ENCODE peak calls at places on chromosomes 3 and 15, in seven cellular contexts. One of them, this sample, is unnamed.

GRCh38 chr3:4906107-4906621 is 73.1 kb upstream of the BHLHE40 start:
- DNase-seq in H1: no peak
- DNase-seq in HCT116: no peak
- DNase-seq in K562: peak
- DNase-seq in GM12878: no peak
- DNase-seq in HepG2: no peak
- DNase-seq in SK-N-SH: peak
- DNase-seq in this sample: no peak

GRCh38 chr3:108972482-108972881 is 18.8 kb upstream of the GUCA1C start:
- DNase-seq in H1: no peak
- DNase-seq in HCT116: no peak
- DNase-seq in K562: no peak
- DNase-seq in GM12878: no peak
- DNase-seq in HepG2: no peak
- DNase-seq in SK-N-SH: no peak
- DNase-seq in this sample: no peak

GRCh38 chr3:47440131-47440530 is 35.6 kb downstream of the SCAP start:
- DNase-seq in H1: no peak
- DNase-seq in HCT116: no peak
- DNase-seq in K562: peak
- DNase-seq in GM12878: no peak
- DNase-seq in HepG2: peak
- DNase-seq in SK-N-SH: no peak
- DNase-seq in this sample: no peak

GRCh38 chr15:31326729-31327673 is at the start of gene KLF13:
- DNase-seq in H1: no peak
- DNase-seq in HCT116: no peak
- DNase-seq in K562: peak
- DNase-seq in GM12878: no peak
- DNase-seq in HepG2: no peak
- DNase-seq in SK-N-SH: peak
- DNase-seq in this sample: no peak

GRCh38 chr3:908839-909238 is 184.0 kb upstream of the CNTN6 start:
- DNase-seq in H1: no peak
- DNase-seq in HCT116: no peak
- DNase-seq in K562: no peak
- DNase-seq in GM12878: no peak
- DNase-seq in HepG2: no peak
- DNase-seq in SK-N-SH: peak
- DNase-seq in this sample: no peak

GRCh38 chr3:32102289-32102688 is 4.1 kb upstream of the GPD1L start:
- DNase-seq in H1: no peak
- DNase-seq in HCT116: no peak
- DNase-seq in K562: no peak
- DNase-seq in GM12878: no peak
- DNase-seq in HepG2: no peak
- DNase-seq in SK-N-SH: no peak
- DNase-seq in this sample: no peak

GRCh38 chr3:168622795-168623194 is 527.1 kb upstream of the GOLIM4 start:
- DNase-seq in H1: no peak
- DNase-seq in HCT116: no peak
- DNase-seq in K562: no peak
- DNase-seq in GM12878: no peak
- DNase-seq in HepG2: no peak
- DNase-seq in SK-N-SH: no peak
- DNase-seq in this sample: no peak

GRCh38 chr3:72798552-72799195 is 49.6 kb downstream of the SHQ1 start:
- DNase-seq in H1: no peak
- DNase-seq in HCT116: no peak
- DNase-seq in K562: no peak
- DNase-seq in GM12878: no peak
- DNase-seq in HepG2: no peak
- DNase-seq in SK-N-SH: peak
- DNase-seq in this sample: no peak

GRCh38 chr3:66270726-66271125 is 49.9 kb downstream of the SLC25A26 start:
- DNase-seq in H1: no peak
- DNase-seq in HCT116: no peak
- DNase-seq in K562: no peak
- DNase-seq in GM12878: no peak
- DNase-seq in HepG2: no peak
- DNase-seq in SK-N-SH: no peak
- DNase-seq in this sample: no peak

GRCh38 chr3:81443948-81444347 is 317.5 kb downstream of the GBE1 start:
- DNase-seq in H1: no peak
- DNase-seq in HCT116: no peak
- DNase-seq in K562: no peak
- DNase-seq in GM12878: no peak
- DNase-seq in HepG2: no peak
- DNase-seq in SK-N-SH: no peak
- DNase-seq in this sample: no peak

GRCh38 chr15:99169769-99170311 is 65.0 kb downstream of the SYNM start:
- DNase-seq in H1: no peak
- DNase-seq in HCT116: no peak
- DNase-seq in K562: no peak
- DNase-seq in GM12878: no peak
- DNase-seq in HepG2: no peak
- DNase-seq in SK-N-SH: no peak
- DNase-seq in this sample: no peak

GRCh38 chr3:48001991-48002390 is 14.2 kb downstream of the MAP4 start:
- DNase-seq in H1: no peak
- DNase-seq in HCT116: no peak
- DNase-seq in K562: no peak
- DNase-seq in GM12878: no peak
- DNase-seq in HepG2: no peak
- DNase-seq in SK-N-SH: no peak
- DNase-seq in this sample: no peak

GRCh38 chr3:132417695-132418520 is 606 bp downstream of the DNAJC13 start:
- DNase-seq in H1: no peak
- DNase-seq in HCT116: no peak
- DNase-seq in K562: peak
- DNase-seq in GM12878: peak
- DNase-seq in HepG2: peak
- DNase-seq in SK-N-SH: peak
- DNase-seq in this sample: no peak

GRCh38 chr15:58179741-58180381 is 41.7 kb downstream of the AQP9 start:
- DNase-seq in H1: no peak
- DNase-seq in HCT116: no peak
- DNase-seq in K562: peak
- DNase-seq in GM12878: no peak
- DNase-seq in HepG2: no peak
- DNase-seq in SK-N-SH: no peak
- DNase-seq in this sample: no peak

GRCh38 chr3:153734777-153735551 is 386.2 kb upstream of the ARHGEF26 start:
- DNase-seq in H1: no peak
- DNase-seq in HCT116: no peak
- DNase-seq in K562: no peak
- DNase-seq in GM12878: no peak
- DNase-seq in HepG2: peak
- DNase-seq in SK-N-SH: no peak
- DNase-seq in this sample: no peak

GRCh38 chr3:43638594-43639447 is 17.0 kb upstream of the ANO10 start:
- DNase-seq in H1: no peak
- DNase-seq in HCT116: peak
- DNase-seq in K562: peak
- DNase-seq in GM12878: no peak
- DNase-seq in HepG2: no peak
- DNase-seq in SK-N-SH: no peak
- DNase-seq in this sample: no peak

GRCh38 chr3:194572131-194572789 is 61.0 kb downstream of the TMEM44 start:
- DNase-seq in H1: no peak
- DNase-seq in HCT116: no peak
- DNase-seq in K562: peak
- DNase-seq in GM12878: no peak
- DNase-seq in HepG2: peak
- DNase-seq in SK-N-SH: no peak
- DNase-seq in this sample: no peak

GRCh38 chr3:137172703-137173102 is 214.9 kb downstream of the IL20RB start:
- DNase-seq in H1: no peak
- DNase-seq in HCT116: no peak
- DNase-seq in K562: no peak
- DNase-seq in GM12878: no peak
- DNase-seq in HepG2: no peak
- DNase-seq in SK-N-SH: no peak
- DNase-seq in this sample: no peak

GRCh38 chr3:119497824-119498187 is 541 bp upstream of the TIMMDC1 start:
- DNase-seq in H1: no peak
- DNase-seq in HCT116: no peak
- DNase-seq in K562: peak
- DNase-seq in GM12878: no peak
- DNase-seq in HepG2: peak
- DNase-seq in SK-N-SH: no peak
- DNase-seq in this sample: peak

GRCh38 chr3:139234491-139234890 is 109.3 kb upstream of the MRPS22 start:
- DNase-seq in H1: no peak
- DNase-seq in HCT116: no peak
- DNase-seq in K562: no peak
- DNase-seq in GM12878: no peak
- DNase-seq in HepG2: no peak
- DNase-seq in SK-N-SH: no peak
- DNase-seq in this sample: no peak

GRCh38 chr15:40435331-40436089 is 5.2 kb upstream of the BAHD1 start:
- DNase-seq in H1: no peak
- DNase-seq in HCT116: no peak
- DNase-seq in K562: no peak
- DNase-seq in GM12878: no peak
- DNase-seq in HepG2: no peak
- DNase-seq in SK-N-SH: no peak
- DNase-seq in this sample: no peak

DNA sequence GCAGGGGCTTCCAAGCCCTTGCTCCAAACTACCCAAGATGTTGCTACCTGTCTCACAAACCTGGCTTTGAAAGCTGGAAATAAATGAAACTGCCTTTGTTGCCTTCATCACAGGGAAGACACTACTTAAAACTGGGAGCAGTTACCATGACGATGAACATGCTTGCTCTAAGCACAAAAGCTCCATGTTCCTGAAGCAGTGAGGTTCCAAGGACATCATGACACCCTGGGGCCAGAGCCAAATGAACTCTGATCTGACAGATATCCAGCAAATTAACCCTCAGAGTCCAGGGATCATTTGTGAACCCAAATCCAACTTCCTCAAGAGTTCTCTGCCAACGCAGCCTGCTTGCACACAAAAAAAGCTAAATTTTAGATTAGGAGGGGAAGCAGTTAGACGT is 10.7 kb downstream of the TRAIP start:
- DNase-seq in H1: no peak
- DNase-seq in HCT116: no peak
- DNase-seq in K562: no peak
- DNase-seq in GM12878: no peak
- DNase-seq in HepG2: peak
- DNase-seq in SK-N-SH: no peak
- DNase-seq in this sample: no peak
- TF ChIP-seq SIN3A in H1: no peak
- TF ChIP-seq SIN3A in HCT116: no peak
- TF ChIP-seq SIN3A in K562: no peak
- TF ChIP-seq SIN3A in GM12878: no peak
- TF ChIP-seq SIN3A in HepG2: no peak
- TF ChIP-seq SIN3A in SK-N-SH: no peak
- TF ChIP-seq SIN3A in this sample: no peak

DNA sequence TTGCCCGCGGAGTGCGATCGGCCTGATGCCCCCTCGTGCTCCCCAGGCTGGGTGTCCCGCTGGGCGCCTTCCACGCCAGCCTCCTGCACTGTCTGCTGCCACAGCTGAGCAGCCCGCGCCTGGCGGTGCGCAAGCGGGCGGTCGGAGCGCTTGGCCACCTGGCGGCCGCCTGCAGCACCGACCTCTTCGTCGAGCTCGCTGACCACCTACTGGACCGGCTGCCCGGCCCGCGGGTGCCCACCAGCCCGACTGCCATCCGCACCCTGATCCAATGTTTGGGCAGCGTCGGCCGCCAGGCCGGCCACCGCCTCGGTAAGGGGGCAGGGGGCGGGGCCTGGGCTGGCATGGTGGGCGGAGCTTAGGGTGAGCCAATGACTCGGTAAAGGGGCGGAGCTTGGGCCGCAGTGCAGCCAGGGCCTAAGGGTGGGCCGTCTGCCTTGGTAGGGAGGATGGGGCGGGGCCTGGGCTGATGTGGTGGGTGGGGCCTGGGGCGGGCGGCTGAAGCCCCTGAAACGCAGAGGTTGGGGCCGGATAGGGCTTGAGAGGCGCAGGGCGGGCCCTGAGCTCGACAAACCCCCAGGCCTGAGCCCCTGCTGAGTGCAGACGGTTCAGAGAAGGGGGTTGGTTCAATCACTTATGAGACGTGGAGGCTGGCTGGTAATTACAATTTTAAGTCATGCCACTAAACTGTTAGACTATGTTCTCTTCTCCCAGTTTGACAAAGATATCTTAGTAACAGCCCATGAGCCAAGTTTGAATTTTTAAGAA is 13.7 kb downstream of the CAND2 start:
- DNase-seq in H1: peak
- DNase-seq in HCT116: peak
- DNase-seq in K562: peak
- DNase-seq in GM12878: peak
- DNase-seq in HepG2: peak
- DNase-seq in SK-N-SH: peak
- DNase-seq in this sample: no peak
- H3K27ac ChIP-seq in H1: no peak
- H3K27ac ChIP-seq in HCT116: peak
- H3K27ac ChIP-seq in K562: peak
- H3K27ac ChIP-seq in GM12878: no peak
- H3K27ac ChIP-seq in HepG2: no peak
- H3K27ac ChIP-seq in SK-N-SH: peak
- H3K27ac ChIP-seq in this sample: peak

GRCh38 chr3:13081603-13082360 is 8.6 kb upstream of the IQSEC1 start:
- DNase-seq in H1: no peak
- DNase-seq in HCT116: no peak
- DNase-seq in K562: peak
- DNase-seq in GM12878: no peak
- DNase-seq in HepG2: no peak
- DNase-seq in SK-N-SH: no peak
- DNase-seq in this sample: no peak
- TF ChIP-seq SIN3A in H1: no peak
- TF ChIP-seq SIN3A in HCT116: no peak
- TF ChIP-seq SIN3A in K562: no peak
- TF ChIP-seq SIN3A in GM12878: no peak
- TF ChIP-seq SIN3A in HepG2: no peak
- TF ChIP-seq SIN3A in SK-N-SH: no peak
- TF ChIP-seq SIN3A in this sample: no peak

GRCh38 chr3:161406594-161407555 is 35.6 kb upstream of the SPTSSB start:
- DNase-seq in H1: no peak
- DNase-seq in HCT116: no peak
- DNase-seq in K562: no peak
- DNase-seq in GM12878: no peak
- DNase-seq in HepG2: no peak
- DNase-seq in SK-N-SH: no peak
- DNase-seq in this sample: no peak

GRCh38 chr3:161413127-161413854 is 42.0 kb upstream of the SPTSSB start:
- DNase-seq in H1: no peak
- DNase-seq in HCT116: no peak
- DNase-seq in K562: no peak
- DNase-seq in GM12878: no peak
- DNase-seq in HepG2: no peak
- DNase-seq in SK-N-SH: no peak
- DNase-seq in this sample: no peak

GRCh38 chr3:161409069-161409468 is 37.8 kb upstream of the SPTSSB start:
- DNase-seq in H1: no peak
- DNase-seq in HCT116: peak
- DNase-seq in K562: peak
- DNase-seq in GM12878: no peak
- DNase-seq in HepG2: peak
- DNase-seq in SK-N-SH: peak
- DNase-seq in this sample: no peak

GRCh38 chr3:161412117-161412516 is 40.8 kb upstream of the SPTSSB start:
- DNase-seq in H1: no peak
- DNase-seq in HCT116: no peak
- DNase-seq in K562: no peak
- DNase-seq in GM12878: no peak
- DNase-seq in HepG2: peak
- DNase-seq in SK-N-SH: no peak
- DNase-seq in this sample: no peak

GRCh38 chr3:161409858-161410257 is 38.5 kb upstream of the SPTSSB start:
- DNase-seq in H1: no peak
- DNase-seq in HCT116: no peak
- DNase-seq in K562: no peak
- DNase-seq in GM12878: no peak
- DNase-seq in HepG2: no peak
- DNase-seq in SK-N-SH: no peak
- DNase-seq in this sample: no peak
- H3K27ac ChIP-seq in H1: no peak
- H3K27ac ChIP-seq in HCT116: no peak
- H3K27ac ChIP-seq in K562: no peak
- H3K27ac ChIP-seq in GM12878: no peak
- H3K27ac ChIP-seq in HepG2: no peak
- H3K27ac ChIP-seq in SK-N-SH: no peak
- H3K27ac ChIP-seq in this sample: peak